ENCODE peak calls at places on chromosome 20, in five cellular contexts. X is NCI-H774, G is MCF 10A, I is C1 segment of cervical spinal cord, P is body of pancreas. D is an unnamed sample.

GRCh38 chr20:48571945-48572589 is 255.7 kb downstream of the PREX1 start:
- DNase-seq in X (no peak), G (no peak), P (no peak), I (no peak), D (no peak)

GRCh38 chr20:34008477-34008876 is 14.8 kb downstream of the RALY start:
- DNase-seq in P (no peak), I (no peak), X (no peak), G (no peak), D (no peak)

GRCh38 chr20:57440678-57441509 is 49.7 kb downstream of the RBM38 start:
- DNase-seq in G (no peak), I (peak; percentile 81), X (no peak), P (peak; percentile 81), D (peak; percentile 80)

GRCh38 chr20:46959081-46959692 is 64.5 kb downstream of the EYA2 start:
- DNase-seq in X (no peak), G (peak; percentile 89), I (no peak), P (no peak), D (no peak)

GRCh38 chr20:2658414-2659354 is 5.3 kb downstream of the IDH3B start:
- DNase-seq in X (no peak), P (no peak), G (no peak), I (no peak), D (no peak)

GRCh38 chr20:6764619-6765018 is 2.9 kb upstream of the BMP2 start:
- DNase-seq in I (no peak), P (no peak), X (no peak), G (no peak), D (no peak)

GRCh38 chr20:32672982-32673727 is 586 bp downstream of the C20orf203 start:
- DNase-seq in G (no peak), I (no peak), P (no peak), X (peak; percentile 17), D (no peak)

GRCh38 chr20:49132995-49133451 is 55.1 kb downstream of the STAU1 start:
- DNase-seq in G (peak; percentile 79), X (no peak), I (no peak), P (peak; percentile 32), D (no peak)

GRCh38 chr20:50121858-50122271 is 8.9 kb upstream of the UBE2V1 start:
- DNase-seq in G (peak; percentile 35), P (no peak), X (no peak), I (no peak), D (no peak)

GRCh38 chr20:22728146-22728745 is 143.9 kb upstream of the FOXA2 start:
- DNase-seq in G (no peak), P (no peak), I (no peak), X (no peak), D (no peak)

GRCh38 chr20:2688041-2688591 is 4.5 kb upstream of the EBF4 start:
- DNase-seq in G (no peak), I (no peak), X (peak; percentile 38), P (peak; percentile 55), D (peak; percentile 23)

GRCh38 chr20:49115565-49115964 is 69.5 kb downstream of the CSE1L start:
- DNase-seq in G (no peak), I (no peak), X (no peak), P (no peak), D (no peak)

GRCh38 chr20:3753098-3753497 is 14.5 kb downstream of the ADISSP start:
- DNase-seq in G (peak; percentile 72), P (peak; percentile 73), I (no peak), X (peak; percentile 8), D (no peak)

D was measured in occipital lobe.